ENCODE peak calls at places on chromosomes 16 and 17, in four cellular contexts. E, X, K and A are unnamed samples.

GRCh38 chr16:48542020-48542473 is 67.9 kb downstream of the N4BP1 start:
- DNase-seq in K (no peak), X (peak; percentile 81), E (peak; percentile 33), A (peak; percentile 75)

GRCh38 chr16:12262454-12263180 is 286.1 kb downstream of the SNX29 start:
- DNase-seq in X (no peak), E (no peak), K (no peak), A (no peak)

GRCh38 chr17:51353296-51353695 is 93.0 kb downstream of the UTP18 start:
- DNase-seq in K (no peak), X (no peak), E (no peak), A (no peak)

GRCh38 chr17:39617446-39618251 is 9.1 kb upstream of the PPP1R1B start:
- DNase-seq in X (peak; percentile 90), K (peak; percentile 43), E (peak; percentile 18), A (peak; percentile 80)

GRCh38 chr16:4378202-4378666 is 6.6 kb downstream of the VASN start:
- DNase-seq in X (no peak), K (no peak), E (no peak), A (no peak)

GRCh38 chr17:72588961-72589360 is 468.1 kb downstream of the SOX9 start:
- DNase-seq in X (peak; percentile 88), K (no peak), E (peak; percentile 92), A (peak; percentile 82)

GRCh38 chr16:1309888-1310831 is 724 bp downstream of the UBE2I start:
- DNase-seq in K (peak; percentile 83), E (peak; percentile 54), X (peak; percentile 87), A (peak; percentile 73)

GRCh38 chr17:2433696-2434095 is 32.8 kb upstream of the MNT start:
- DNase-seq in K (no peak), X (no peak), E (peak; percentile 60), A (no peak)

GRCh38 chr17:50562266-50563094 is 2.0 kb downstream of the CACNA1G start:
- DNase-seq in E (no peak), K (no peak), X (no peak), A (no peak)

GRCh38 chr16:1754204-1754603 is 17.1 kb downstream of the NME3 start:
- DNase-seq in K (no peak), X (no peak), E (peak; percentile 38), A (no peak)

GRCh38 chr16:69465083-69465721 is 40.8 kb downstream of the CYB5B start:
- DNase-seq in K (no peak), E (peak; percentile 69), X (no peak), A (no peak)

GRCh38 chr16:28604186-28604565 is 5.7 kb downstream of the SULT1A1 start:
- DNase-seq in E (no peak), K (no peak), X (no peak), A (peak; percentile 25)

GRCh38 chr16:22171953-22172352 is 9.6 kb downstream of the SDR42E2 start:
- DNase-seq in K (no peak), X (no peak), E (no peak), A (no peak)

GRCh38 chr16:68749424-68749823 is 12.3 kb downstream of the CDH1 start:
- DNase-seq in E (no peak), X (no peak), K (no peak), A (no peak)

GRCh38 chr17:49694847-49695697 is 12.7 kb downstream of the SLC35B1 start:
- DNase-seq in E (no peak), X (peak; percentile 73), K (peak; percentile 41), A (no peak)

GRCh38 chr16:26645629-26646028 is 421.1 kb upstream of the C16orf82 start:
- DNase-seq in X (no peak), K (no peak), E (no peak), A (no peak)

GRCh38 chr16:87042551-87043272 is 274.5 kb downstream of the C16orf95 start:
- DNase-seq in X (no peak), K (no peak), E (no peak), A (no peak)

GRCh38 chr17:49887086-49887743 is 39.3 kb upstream of the TAC4 start:
- DNase-seq in E (no peak), K (no peak), X (peak; percentile 87), A (peak; percentile 85)

GRCh38 chr16:67539691-67540635 is 11.3 kb downstream of the RIPOR1 start:
- DNase-seq in E (no peak), X (no peak), K (no peak), A (no peak)

GRCh38 chr16:67539271-67539670 is 10.6 kb downstream of the RIPOR1 start:
- DNase-seq in X (no peak), K (no peak), E (no peak), A (no peak)

GRCh38 chr16:67537270-67537635 is 8.6 kb downstream of the RIPOR1 start:
- DNase-seq in E (peak; percentile 56), K (peak; percentile 70), X (peak; percentile 80), A (peak; percentile 74)

GRCh38 chr16:67537636-67538591 is 9.3 kb downstream of the RIPOR1 start:
- DNase-seq in E (no peak), K (peak; percentile 59), X (peak; percentile 84), A (peak; percentile 82)

GRCh38 chr16:67538666-67539101 is 10.1 kb downstream of the RIPOR1 start:
- DNase-seq in X (no peak), E (peak; percentile 76), K (no peak), A (no peak)
- H3K4me1 ChIP-seq in X (peaks cover 31% of the 10 kb centered on the region), E (peaks cover 8% of the 10 kb centered on the region), K (peaks cover 5% of the 10 kb centered on the region), A (peaks cover 83% of the 10 kb centered on the region)

DNA sequence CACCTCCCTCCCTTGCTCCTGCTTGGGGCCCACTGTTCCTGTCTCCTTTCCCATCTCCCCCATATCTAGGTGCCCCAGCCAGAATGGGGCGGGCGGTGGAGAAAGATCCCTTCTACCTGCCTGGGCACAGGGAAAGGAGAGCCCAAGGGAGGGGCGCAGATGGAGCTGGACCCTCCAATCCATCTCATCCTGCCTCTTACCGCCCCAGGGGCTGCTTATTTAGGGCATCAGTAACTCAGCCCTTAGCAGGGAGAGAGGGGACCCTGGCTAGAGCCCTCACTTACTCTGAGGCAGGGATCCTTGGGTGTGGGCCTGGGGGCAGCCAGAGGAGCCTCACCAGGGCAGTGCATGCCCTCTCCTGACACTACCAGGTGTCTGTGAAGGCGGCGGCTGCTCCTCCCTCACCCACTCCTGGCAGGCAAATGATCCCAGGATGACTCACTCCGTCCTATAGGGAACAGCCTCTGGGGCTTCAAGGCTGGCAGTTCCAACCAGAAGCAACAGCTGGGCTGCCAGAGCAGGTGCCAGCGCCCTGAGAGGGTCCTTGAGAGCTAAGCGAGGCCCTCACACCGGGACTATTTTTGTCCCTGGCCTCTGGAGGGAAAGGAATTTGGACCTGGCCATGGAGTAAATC is 16.3 kb upstream of the BCAR1 start:
- DNase-seq in E (peak; percentile 64), K (no peak), X (peak; percentile 82), A (peak; percentile 73)
- H3K4me1 ChIP-seq in E (peaks cover 28% of the 10 kb centered on the region), K (peaks cover 21% of the 10 kb centered on the region), X (peaks cover 35% of the 10 kb centered on the region), A (peaks cover 38% of the 10 kb centered on the region)

DNA sequence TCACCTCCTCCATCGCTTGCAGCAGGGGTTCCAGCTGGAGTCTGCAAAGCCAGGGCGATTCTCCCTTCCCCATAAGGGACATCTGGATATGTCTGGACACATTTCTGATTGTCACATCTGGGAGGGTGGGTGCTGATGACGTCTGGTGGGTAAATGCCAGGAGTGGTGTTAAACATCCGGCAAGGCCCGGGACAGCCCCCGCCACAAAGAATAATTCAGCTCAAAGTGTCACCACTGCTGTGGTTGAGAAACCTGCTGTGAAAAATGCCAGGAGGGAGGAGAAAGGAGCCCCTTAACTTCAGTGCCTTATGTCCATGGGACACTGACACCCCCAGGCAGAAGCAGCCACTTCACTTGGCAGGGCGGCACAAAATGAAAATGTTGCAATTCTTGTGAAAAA is 179.4 kb upstream of the SDK2 start:
- DNase-seq in E (no peak), K (no peak), X (no peak), A (no peak)
- H3K4me1 ChIP-seq in E (no peaks in the 10 kb centered on the region), K (no peaks in the 10 kb centered on the region), X (peaks cover 9% of the 10 kb centered on the region), A (peaks cover 23% of the 10 kb centered on the region)

GRCh38 chr17:73950515-73950914 is 253.0 kb upstream of the RPL38 start:
- DNase-seq in K (no peak), X (no peak), E (no peak), A (no peak)

GRCh38 chr17:73952136-73952497 is 251.4 kb upstream of the RPL38 start:
- DNase-seq in X (no peak), K (no peak), E (no peak), A (no peak)

GRCh38 chr17:73954981-73955380 is 248.5 kb upstream of the RPL38 start:
- DNase-seq in E (no peak), K (no peak), X (no peak), A (no peak)

GRCh38 chr17:73953206-73954033 is 250.1 kb upstream of the RPL38 start:
- DNase-seq in K (no peak), E (no peak), X (no peak), A (no peak)

GRCh38 chr17:73952498-73953205 is 250.8 kb upstream of the RPL38 start:
- DNase-seq in E (no peak), X (peak; percentile 77), K (no peak), A (peak; percentile 56)
- H3K4me1 ChIP-seq in E (no peaks in the 10 kb centered on the region), X (peaks cover 6% of the 10 kb centered on the region), K (peaks cover 2% of the 10 kb centered on the region), A (peaks cover 12% of the 10 kb centered on the region)